ENCODE peak calls at places on chromosomes 2 and 18, in ten cellular contexts. N is pancreas; K is BE2C; D is mesendoderm; E is Ammon's horn; Q is Caki2; A is OCI-LY7; X is left cardiac atrium; G is M059J; M is activated CD8-positive, alpha-beta memory T cell treated with anti-CD3 and anti-CD28 coated beads for 48 hours. Z is an unnamed sample.

GRCh38 chr2:71464389-71464788 is 11.0 kb downstream of the DYSF start:
- DNase-seq in Q (no peak), M (no peak), X (no peak), D (no peak), N (no peak), G (no peak), E (no peak), A (no peak), K (no peak), Z (no peak)

GRCh38 chr2:159155315-159155714 is 131.2 kb downstream of the WDSUB1 start:
- DNase-seq in K (no peak), M (no peak), Q (no peak), X (no peak), A (no peak), E (no peak), D (peak), N (peak), G (no peak), Z (no peak)

GRCh38 chr2:75602724-75603342 is 42.1 kb upstream of the EVA1A start:
- DNase-seq in Q (peak), D (no peak), A (no peak), E (no peak), X (no peak), G (peak), M (no peak), K (no peak), N (no peak), Z (no peak)

GRCh38 chr18:10736984-10737383 is 211.2 kb downstream of the NAPG start:
- DNase-seq in A (no peak), E (no peak), K (no peak), D (peak), M (no peak), X (no peak), N (no peak), G (no peak), Q (peak), Z (no peak)

GRCh38 chr2:88131201-88131998 is 3.5 kb upstream of the FABP1 start:
- DNase-seq in G (no peak), N (no peak), A (no peak), D (no peak), X (no peak), E (no peak), K (no peak), Q (no peak), M (no peak), Z (no peak)

GRCh38 chr2:242010567-242011513 is 141.3 kb downstream of the RTP5 start:
- DNase-seq in G (no peak), K (no peak), E (no peak), M (no peak), N (no peak), X (no peak), D (no peak), Q (no peak), A (no peak), Z (no peak)

GRCh38 chr2:54724560-54725342 is 1.3 kb downstream of the EML6 start:
- DNase-seq in X (peak), G (peak), K (peak), N (peak), A (peak), E (peak), Q (peak), D (peak), M (no peak), Z (no peak)

GRCh38 chr18:10140928-10141327 is 227.1 kb downstream of the VAPA start:
- DNase-seq in E (no peak), K (no peak), M (no peak), N (peak), D (no peak), Q (peak), G (peak), A (no peak), X (no peak), Z (no peak)

GRCh38 chr18:23827681-23828080 is 138.4 kb downstream of the LAMA3 start:
- DNase-seq in X (no peak), A (no peak), K (no peak), M (no peak), G (peak), E (no peak), D (no peak), N (no peak), Q (peak), Z (no peak)

GRCh38 chr18:3397786-3398185 is 52.2 kb upstream of the TGIF1 start:
- DNase-seq in K (no peak), D (no peak), Q (no peak), A (no peak), G (no peak), E (peak), N (no peak), X (no peak), M (no peak), Z (no peak)

GRCh38 chr2:162888641-162889040 is 50.1 kb upstream of the KCNH7 start:
- DNase-seq in D (peak), Q (no peak), N (no peak), M (no peak), X (no peak), G (peak), A (no peak), K (no peak), E (no peak), Z (no peak)

GRCh38 chr18:48017625-48018024 is 87.2 kb upstream of the SMAD2 start:
- DNase-seq in A (no peak), X (no peak), G (no peak), E (no peak), N (no peak), D (no peak), K (no peak), M (no peak), Q (no peak), Z (no peak)

Z was measured in Right ventricle myocardium inferior.